ENCODE peak calls at places on chromosomes 1 and 21, in six cellular contexts. I is ovary, Y is mammary epithelial cell, S is cardiac muscle cell, D is osteocyte, M is HL-60. V is an unnamed sample.

GRCh38 chr1:29753771-29754607 is 517.7 kb downstream of the PTPRU start:
- DNase-seq in I (no peak), Y (no peak), S (no peak), D (peak), M (no peak), V (no peak)

GRCh38 chr1:30286984-30287839 is 436.2 kb downstream of the MATN1 start:
- DNase-seq in I (no peak), Y (no peak), S (no peak), D (peak), M (no peak), V (no peak)

GRCh38 chr1:170518965-170519364 is 13.0 kb upstream of the GORAB start:
- DNase-seq in I (no peak), Y (peak), S (no peak), D (no peak), M (no peak), V (no peak)

GRCh38 chr1:212981571-212982328 is 31.4 kb downstream of the VASH2 start:
- DNase-seq in I (no peak), Y (no peak), S (no peak), D (no peak), M (no peak), V (no peak)

GRCh38 chr1:237983507-237983906 is 92.8 kb upstream of the ZP4 start:
- DNase-seq in I (no peak), Y (no peak), S (no peak), D (no peak), M (no peak), V (no peak)

GRCh38 chr1:234540404-234540762 is 61.4 kb upstream of the TARBP1 start:
- DNase-seq in I (no peak), Y (no peak), S (no peak), D (no peak), M (no peak), V (no peak)

GRCh38 chr1:220786337-220787068 is at the start of gene MTARC1:
- DNase-seq in I (peak), Y (no peak), S (peak), D (peak), M (peak), V (no peak)

GRCh38 chr1:79353224-79353623 is 346.7 kb upstream of the ADGRL4 start:
- DNase-seq in I (no peak), Y (peak), S (peak), D (no peak), M (peak), V (peak)

GRCh38 chr1:151158751-151159251 is 2.4 kb downstream of the TNFAIP8L2 start:
- DNase-seq in I (no peak), Y (no peak), S (no peak), D (no peak), M (no peak), V (no peak)

GRCh38 chr1:244273845-244274619 is 177.7 kb downstream of the ADSS2 start:
- DNase-seq in I (peak), Y (peak), S (no peak), D (no peak), M (peak), V (peak)

GRCh38 chr1:21524686-21525339 is 15.6 kb downstream of the ALPL start:
- DNase-seq in I (no peak), Y (no peak), S (peak), D (no peak), M (peak), V (no peak)

GRCh38 chr21:37452222-37452621 is 85.6 kb downstream of the DYRK1A start:
- DNase-seq in I (no peak), Y (peak), S (peak), D (no peak), M (no peak), V (peak)

GRCh38 chr1:71093938-71094337 is 13.1 kb upstream of the ZRANB2 start:
- DNase-seq in I (no peak), Y (no peak), S (no peak), D (no peak), M (no peak), V (no peak)

GRCh38 chr1:59063501-59063900 is 233.4 kb upstream of the FGGY start:
- DNase-seq in I (no peak), Y (no peak), S (no peak), D (no peak), M (peak), V (no peak)

GRCh38 chr21:46618738-46619369 is 14.0 kb upstream of the S100B start:
- DNase-seq in I (no peak), Y (no peak), S (no peak), D (no peak), M (peak), V (no peak)

GRCh38 chr1:231421616-231421970 is 494 bp downstream of the EGLN1 start:
- DNase-seq in I (peak), Y (peak), S (peak), D (no peak), M (peak), V (no peak)

GRCh38 chr1:47755368-47755990 is 241.7 kb downstream of the TRABD2B start:
- DNase-seq in I (no peak), Y (no peak), S (peak), D (no peak), M (peak), V (no peak)

GRCh38 chr1:66686406-66686805 is 65.9 kb upstream of the DYNLT5 start:
- DNase-seq in I (no peak), Y (no peak), S (no peak), D (no peak), M (no peak), V (no peak)

GRCh38 chr1:34427170-34427569 is 250.5 kb downstream of the C1orf94 start:
- DNase-seq in I (no peak), Y (no peak), S (no peak), D (no peak), M (no peak), V (no peak)

GRCh38 chr1:94926915-94927404 is at the start of gene CNN3:
- DNase-seq in I (peak), Y (peak), S (peak), D (peak), M (no peak), V (peak)

GRCh38 chr1:117709398-117709797 is 103.5 kb downstream of the TENT5C start:
- DNase-seq in I (no peak), Y (no peak), S (no peak), D (no peak), M (no peak), V (peak)

GRCh38 chr1:37574834-37575479 is 18.2 kb downstream of the DNALI1 start:
- DNase-seq in I (no peak), Y (peak), S (no peak), D (no peak), M (no peak), V (peak)

GRCh38 chr1:6614019-6614952 is 755 bp downstream of the PHF13 start:
- DNase-seq in I (peak), Y (no peak), S (peak), D (no peak), M (no peak), V (no peak)

GRCh38 chr21:21232320-21232719 is 234.1 kb downstream of the NCAM2 start:
- DNase-seq in I (no peak), Y (no peak), S (peak), D (no peak), M (peak), V (peak)
- TF ChIP-seq CTCF in I (no peak), Y (no peak), S (peak), D (peak), M (no peak), V (peak)

GRCh38 chr1:23967871-23968270 is 8.2 kb downstream of the PNRC2 start:
- DNase-seq in I (no peak), Y (no peak), S (no peak), D (no peak), M (no peak), V (no peak)
- TF ChIP-seq CTCF in I (no peak), Y (no peak), S (no peak), D (no peak), M (no peak), V (no peak)

GRCh38 chr1:83552820-83553219 is 446.1 kb downstream of the TTLL7 start:
- DNase-seq in I (no peak), Y (no peak), S (no peak), D (no peak), M (no peak), V (no peak)
- TF ChIP-seq CTCF in I (no peak), Y (no peak), S (no peak), D (no peak), M (no peak), V (no peak)

GRCh38 chr1:113297749-113298148 is 92.6 kb upstream of the MAGI3 start:
- DNase-seq in I (no peak), Y (no peak), S (no peak), D (no peak), M (no peak), V (no peak)
- TF ChIP-seq CTCF in I (no peak), Y (no peak), S (no peak), D (no peak), M (no peak), V (no peak)

DNA sequence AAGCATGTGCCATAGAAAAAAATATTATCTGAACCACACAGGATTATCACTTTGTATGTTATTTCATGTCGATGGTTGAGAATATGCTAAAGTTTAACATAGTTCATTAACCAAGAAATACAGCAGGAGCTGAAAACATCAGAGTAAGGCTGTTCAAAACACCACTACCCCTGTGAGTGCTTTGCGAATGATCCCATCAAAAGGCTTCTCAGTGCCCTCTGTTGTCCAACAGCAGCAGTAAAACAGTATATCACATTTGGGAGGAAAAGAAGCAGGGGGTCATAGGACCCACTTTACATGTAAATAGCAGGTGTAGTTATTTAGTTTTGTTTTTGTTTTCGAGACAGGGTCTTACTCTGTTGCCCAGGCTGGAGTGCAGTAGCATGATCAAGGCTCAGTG is 289.4 kb upstream of the FMN2 start:
- DNase-seq in I (no peak), Y (no peak), S (no peak), D (no peak), M (no peak), V (no peak)
- TF ChIP-seq CTCF in I (no peak), Y (no peak), S (no peak), D (no peak), M (no peak), V (no peak)

DNA sequence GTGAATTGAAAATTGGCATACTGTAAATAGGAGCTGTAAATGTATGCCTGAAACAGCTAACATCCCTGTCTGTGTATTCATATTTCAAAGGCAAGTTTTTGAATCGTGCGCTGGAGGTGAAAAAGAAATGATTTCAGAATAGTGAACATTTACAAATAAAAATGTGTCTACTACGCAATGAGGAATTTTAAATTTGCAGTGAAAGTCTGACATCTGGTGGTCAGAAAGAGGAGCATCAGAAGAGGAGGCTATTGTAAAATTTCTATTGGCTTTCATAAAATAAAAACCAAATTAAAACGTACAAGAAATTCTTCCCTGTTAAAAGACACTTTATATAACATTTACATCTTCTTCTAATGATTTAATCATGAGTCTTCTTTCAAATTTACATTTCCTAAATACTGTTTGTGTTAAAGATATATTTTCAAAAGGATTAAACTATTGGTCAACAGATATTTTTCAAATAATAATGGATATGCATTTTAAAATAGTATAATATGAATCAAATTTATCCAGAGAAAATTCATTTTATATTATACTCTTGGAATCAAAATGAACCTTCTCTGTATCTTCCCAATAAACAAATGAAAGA is 113.7 kb upstream of the RRP15 start:
- DNase-seq in I (no peak), Y (peak), S (peak), D (no peak), M (no peak), V (peak)
- TF ChIP-seq CTCF in I (no peak), Y (peak), S (peak), D (peak), M (peak), V (peak)

DNA sequence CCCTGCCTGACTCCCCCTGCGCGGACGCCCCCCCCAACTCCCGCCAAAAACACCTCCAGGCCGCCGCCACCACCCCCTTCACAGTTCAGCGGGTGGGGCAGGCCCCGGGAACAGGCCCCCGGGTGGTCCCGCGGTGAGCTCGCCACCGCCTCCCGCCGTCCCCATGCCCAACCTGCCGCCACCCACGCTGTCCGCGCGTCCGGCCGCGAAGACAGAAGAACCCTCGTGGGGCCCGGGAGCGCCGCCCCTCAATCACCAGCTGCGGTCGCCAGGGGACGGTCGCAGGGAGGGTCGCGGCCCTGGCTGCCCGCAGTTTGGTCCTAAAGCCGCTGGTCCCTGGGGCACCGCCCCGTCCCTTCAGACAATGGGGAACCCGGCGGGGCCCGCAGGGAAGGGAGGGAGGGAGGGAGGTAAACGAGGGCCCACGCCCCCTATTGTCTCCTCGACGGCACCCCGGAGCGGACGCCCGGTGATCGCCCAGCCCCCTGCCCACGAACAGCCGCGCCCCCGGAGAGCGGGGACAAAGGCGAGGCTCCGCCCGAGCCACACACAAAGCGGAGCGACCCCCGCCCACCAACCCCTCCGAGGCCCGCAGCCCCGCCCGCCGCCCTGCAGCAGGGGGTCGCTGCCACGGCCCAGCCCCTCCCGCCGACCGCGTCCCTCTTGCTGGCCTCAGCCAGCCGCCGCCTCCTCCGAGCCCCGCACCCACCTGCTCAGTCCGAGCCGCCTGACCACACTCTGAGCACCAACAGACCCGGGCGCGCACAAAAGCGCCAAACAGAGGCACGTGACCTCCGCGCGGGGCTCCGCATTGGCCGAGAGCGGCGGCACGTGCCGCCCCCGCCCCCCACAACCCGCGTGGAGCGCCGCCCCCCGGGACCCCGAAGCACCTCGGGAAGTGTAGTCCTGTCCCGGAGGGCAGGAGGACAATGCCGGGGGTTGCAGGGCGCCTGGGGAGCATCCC is at the start of gene STMN1:
- DNase-seq in I (peak), Y (peak), S (peak), D (peak), M (peak), V (peak)
- TF ChIP-seq CTCF in I (no peak), Y (no peak), S (peak), D (no peak), M (no peak), V (peak)

GRCh38 chr1:230222678-230223077 is 155.6 kb downstream of the GALNT2 start:
- DNase-seq in I (no peak), Y (no peak), S (no peak), D (no peak), M (no peak), V (no peak)
- TF ChIP-seq CTCF in I (no peak), Y (no peak), S (peak), D (peak), M (no peak), V (no peak)

GRCh38 chr1:45824607-45825006 is 21.2 kb downstream of the MAST2 start:
- DNase-seq in I (no peak), Y (no peak), S (no peak), D (no peak), M (no peak), V (no peak)
- TF ChIP-seq CTCF in I (no peak), Y (no peak), S (no peak), D (no peak), M (no peak), V (no peak)

GRCh38 chr21:30962013-30962412 is 76.3 kb downstream of the KRTAP19-8 start:
- DNase-seq in I (no peak), Y (no peak), S (no peak), D (no peak), M (no peak), V (no peak)
- TF ChIP-seq CTCF in I (no peak), Y (no peak), S (no peak), D (no peak), M (no peak), V (peak)

V was measured in astrocyte of the cerebellum.